ENCODE peak calls at places on chromosomes 11 and 22, in seven cellular contexts. O, N, E, Z, T, S and G are unnamed samples.

GRCh38 chr11:69004411-69005182 is 8.4 kb downstream of the MRGPRF start:
- DNase-seq in N (no peak), S (no peak), Z (no peak), T (no peak), O (no peak), E (peak), G (no peak)

GRCh38 chr22:17781319-17782031 is 7.2 kb upstream of the BID start:
- DNase-seq in N (peak), E (peak), Z (no peak), S (no peak), T (no peak), O (no peak), G (no peak)

GRCh38 chr11:95035316-95035715 is 10.3 kb downstream of the KDM4E start:
- DNase-seq in E (no peak), T (no peak), Z (no peak), S (no peak), O (no peak), N (no peak), G (no peak)

GRCh38 chr22:31329453-31330215 is 16.5 kb downstream of the PATZ1 start:
- DNase-seq in S (no peak), O (no peak), N (no peak), Z (no peak), E (no peak), T (no peak), G (no peak)

GRCh38 chr11:62394825-62395538 is 23.9 kb upstream of the SCGB1A1 start:
- DNase-seq in T (peak), S (peak), N (peak), Z (peak), E (no peak), O (peak), G (peak)

GRCh38 chr11:10604340-10604748 is 35.9 kb upstream of the LYVE1 start:
- DNase-seq in N (no peak), O (peak), E (no peak), S (no peak), Z (no peak), T (no peak), G (no peak)

GRCh38 chr22:50529416-50530279 is at the start of gene TYMP:
- DNase-seq in S (no peak), N (no peak), Z (no peak), O (peak), E (peak), T (no peak), G (no peak)

GRCh38 chr22:24977370-24978230 is 25.1 kb downstream of the KIAA1671 start:
- DNase-seq in Z (no peak), S (no peak), O (no peak), N (no peak), T (no peak), E (no peak), G (no peak)

GRCh38 chr11:66677599-66678375 is at the start of gene RBM4B:
- DNase-seq in E (peak), T (peak), Z (peak), N (peak), S (peak), O (peak), G (peak)

GRCh38 chr22:43425976-43426785 is 14.4 kb downstream of the MPPED1 start:
- DNase-seq in N (no peak), O (peak), T (no peak), Z (peak), S (no peak), E (no peak), G (no peak)

GRCh38 chr11:120740424-120740823 is 228.9 kb downstream of the GRIK4 start:
- DNase-seq in E (no peak), O (no peak), S (no peak), Z (no peak), T (no peak), N (no peak), G (no peak)

GRCh38 chr22:27433585-27434190 is 367.9 kb downstream of the MN1 start:
- DNase-seq in N (no peak), O (no peak), E (no peak), T (no peak), Z (no peak), S (no peak), G (no peak)

GRCh38 chr22:47115921-47116320 is 353.5 kb downstream of the TBC1D22A start:
- DNase-seq in Z (peak), T (no peak), O (no peak), E (no peak), S (no peak), N (no peak), G (no peak)

GRCh38 chr22:22400964-22401363 is 107.6 kb downstream of the ZNF280B start:
- DNase-seq in O (no peak), S (no peak), N (no peak), T (no peak), Z (no peak), E (no peak), G (no peak)

GRCh38 chr22:26679003-26679629 is 21.7 kb downstream of the MIAT start:
- DNase-seq in O (peak), E (peak), N (peak), S (peak), Z (peak), T (peak), G (peak)

GRCh38 chr11:100810146-100810545 is 123.1 kb downstream of the ARHGAP42 start:
- DNase-seq in N (no peak), E (no peak), T (no peak), Z (no peak), O (peak), S (no peak), G (no peak)

GRCh38 chr11:10348650-10349280 is 43.9 kb downstream of the ADM start:
- DNase-seq in N (peak), T (no peak), E (no peak), O (no peak), S (no peak), Z (no peak), G (no peak)

GRCh38 chr11:93209476-93209875 is 11.7 kb upstream of the SLC36A4 start:
- DNase-seq in Z (no peak), T (no peak), S (no peak), N (no peak), O (peak), E (no peak), G (no peak)

GRCh38 chr11:88544656-88545280 is 207.2 kb upstream of the CTSC start:
- DNase-seq in E (no peak), Z (no peak), N (no peak), S (no peak), T (no peak), O (no peak), G (no peak)

GRCh38 chr22:27045103-27045940 is 387.9 kb downstream of the MIAT start:
- DNase-seq in Z (no peak), E (no peak), T (no peak), N (peak), S (no peak), O (no peak), G (no peak)